ENCODE peak calls at places on chromosomes 6 and 20, in eight cellular contexts. E is thoracic aorta; O is NCI-H2081; H is lower lobe of right lung; C is A549; X is RWPE1; G is stimulated activated CD4-positive, alpha-beta T cell treated with anti-CD3 and anti-CD28 coated beads, Interleukin-1b, Interleukin-23, amount 100 ng/mL, for 24 hours; W is WTC11. K is an unnamed sample.

GRCh38 chr6:39055661-39056060 is 7.1 kb downstream of the GLP1R start:
- DNase-seq in E (no peak), O (no peak), H (no peak), C (no peak), X (no peak), G (no peak), W (no peak), K (no peak)

GRCh38 chr20:10065154-10065833 is 30.5 kb downstream of the ANKEF1 start:
- DNase-seq in E (no peak), O (no peak), H (no peak), C (no peak), X (no peak), G (no peak), W (no peak), K (no peak)

GRCh38 chr20:19757487-19757972 is 528 bp upstream of the RIN2 start:
- DNase-seq in E (no peak), O (no peak), H (peak), C (peak), X (peak), G (no peak), W (peak), K (peak)

GRCh38 chr20:63132131-63132714 is 83.7 kb downstream of the YTHDF1 start:
- DNase-seq in E (no peak), O (no peak), H (peak), C (no peak), X (no peak), G (no peak), W (peak), K (no peak)

GRCh38 chr6:133033263-133033662 is 207.9 kb upstream of the EYA4 start:
- DNase-seq in E (no peak), O (no peak), H (no peak), C (no peak), X (no peak), G (no peak), W (no peak), K (no peak)

GRCh38 chr6:148329568-148330299 is 12.9 kb upstream of the SASH1 start:
- DNase-seq in E (no peak), O (no peak), H (no peak), C (no peak), X (peak), G (no peak), W (no peak), K (no peak)

GRCh38 chr6:143271024-143271423 is 179.5 kb downstream of the ADAT2 start:
- DNase-seq in E (no peak), O (no peak), H (no peak), C (no peak), X (peak), G (no peak), W (no peak), K (no peak)

GRCh38 chr20:34302312-34302722 is 838 bp downstream of the AHCY start:
- DNase-seq in E (no peak), O (no peak), H (no peak), C (no peak), X (peak), G (no peak), W (no peak), K (no peak)

GRCh38 chr6:80143312-80143960 is 37.0 kb downstream of the BCKDHB start:
- DNase-seq in E (peak), O (no peak), H (peak), C (peak), X (peak), G (no peak), W (no peak), K (peak)

GRCh38 chr20:31974975-31975481 is 7.1 kb downstream of the XKR7 start:
- DNase-seq in E (no peak), O (no peak), H (no peak), C (no peak), X (no peak), G (no peak), W (peak), K (no peak)

GRCh38 chr20:44334306-44334705 is 2.5 kb upstream of the R3HDML start:
- DNase-seq in E (no peak), O (no peak), H (no peak), C (no peak), X (no peak), G (no peak), W (no peak), K (no peak)

GRCh38 chr6:142421285-142422202 is 119.7 kb downstream of the ADGRG6 start:
- DNase-seq in E (no peak), O (no peak), H (no peak), C (no peak), X (no peak), G (no peak), W (no peak), K (no peak)

GRCh38 chr6:41940759-41941279 is 789 bp downstream of the CCND3 start:
- DNase-seq in E (no peak), O (no peak), H (peak), C (peak), X (peak), G (no peak), W (peak), K (peak)

GRCh38 chr20:19327401-19327800 is 115.0 kb downstream of the SLC24A3 start:
- DNase-seq in E (no peak), O (no peak), H (no peak), C (no peak), X (no peak), G (no peak), W (no peak), K (no peak)

GRCh38 chr20:44488551-44488950 is 12.9 kb downstream of the TTPAL start:
- DNase-seq in E (no peak), O (no peak), H (no peak), C (no peak), X (no peak), G (no peak), W (no peak), K (no peak)

GRCh38 chr6:130223508-130223907 is 757 bp upstream of the SAMD3 start:
- DNase-seq in E (no peak), O (no peak), H (no peak), C (no peak), X (no peak), G (peak), W (no peak), K (no peak)

GRCh38 chr20:768426-768978 is at the start of gene SLC52A3:
- DNase-seq in E (no peak), O (no peak), H (peak), C (peak), X (peak), G (no peak), W (peak), K (no peak)

GRCh38 chr6:99882151-99882702 is 111.8 kb downstream of the MCHR2 start:
- DNase-seq in E (no peak), O (no peak), H (no peak), C (no peak), X (no peak), G (no peak), W (no peak), K (no peak)